ENCODE peak calls at places on chromosomes 7 and 10, in ten cellular contexts. One of them, this sample, is unnamed.
A peak's percentile ranks its signal among the peaks of the same experiment; 100 is the strongest.

GRCh38 chr7:92832623-92833023 is 3.8 kb downstream of the CDK6 start:
- DNase-seq in stimulated activated CD4-positive, alpha-beta T cell treated with anti-CD3 and anti-CD28 coated beads, Interleukin-15, amount 100 ng/mL, for 1 hour: no peak
- DNase-seq in NCI-H1694: no peak
- DNase-seq in A172: no peak
- DNase-seq in M059J: peak; percentile 48
- DNase-seq in activated CD4-positive, CD25-positive, alpha-beta regulatory T cell treated with anti-CD3 and anti-CD28 coated beads, Interleukin-2, amount 50 U/mL, for 16 hours: no peak
- DNase-seq in effector CD4-positive, alpha-beta T cell: no peak
- DNase-seq in EL: no peak
- DNase-seq in NCI-H1417: no peak
- DNase-seq in choroid plexus epithelial cell: no peak
- DNase-seq in this sample: no peak

GRCh38 chr7:89511900-89512299 is 642.4 kb upstream of the STEAP1 start:
- DNase-seq in stimulated activated CD4-positive, alpha-beta T cell treated with anti-CD3 and anti-CD28 coated beads, Interleukin-15, amount 100 ng/mL, for 1 hour: no peak
- DNase-seq in NCI-H1694: no peak
- DNase-seq in A172: no peak
- DNase-seq in M059J: no peak
- DNase-seq in activated CD4-positive, CD25-positive, alpha-beta regulatory T cell treated with anti-CD3 and anti-CD28 coated beads, Interleukin-2, amount 50 U/mL, for 16 hours: no peak
- DNase-seq in effector CD4-positive, alpha-beta T cell: no peak
- DNase-seq in EL: no peak
- DNase-seq in NCI-H1417: peak; percentile 33
- DNase-seq in choroid plexus epithelial cell: no peak
- DNase-seq in this sample: no peak

GRCh38 chr7:128148676-128149075 is 92.4 kb upstream of the LEP start:
- DNase-seq in stimulated activated CD4-positive, alpha-beta T cell treated with anti-CD3 and anti-CD28 coated beads, Interleukin-15, amount 100 ng/mL, for 1 hour: no peak
- DNase-seq in NCI-H1694: no peak
- DNase-seq in A172: no peak
- DNase-seq in M059J: no peak
- DNase-seq in activated CD4-positive, CD25-positive, alpha-beta regulatory T cell treated with anti-CD3 and anti-CD28 coated beads, Interleukin-2, amount 50 U/mL, for 16 hours: no peak
- DNase-seq in effector CD4-positive, alpha-beta T cell: no peak
- DNase-seq in EL: no peak
- DNase-seq in NCI-H1417: peak; percentile 84
- DNase-seq in choroid plexus epithelial cell: peak; percentile 49
- DNase-seq in this sample: no peak

GRCh38 chr10:15521507-15521906 is 150.4 kb upstream of the FAM171A1 start:
- DNase-seq in stimulated activated CD4-positive, alpha-beta T cell treated with anti-CD3 and anti-CD28 coated beads, Interleukin-15, amount 100 ng/mL, for 1 hour: no peak
- DNase-seq in NCI-H1694: no peak
- DNase-seq in A172: no peak
- DNase-seq in M059J: no peak
- DNase-seq in activated CD4-positive, CD25-positive, alpha-beta regulatory T cell treated with anti-CD3 and anti-CD28 coated beads, Interleukin-2, amount 50 U/mL, for 16 hours: no peak
- DNase-seq in effector CD4-positive, alpha-beta T cell: no peak
- DNase-seq in EL: no peak
- DNase-seq in NCI-H1417: no peak
- DNase-seq in choroid plexus epithelial cell: no peak
- DNase-seq in this sample: no peak

GRCh38 chr7:130966246-130967009 is 232.4 kb upstream of the KLF14 start:
- DNase-seq in stimulated activated CD4-positive, alpha-beta T cell treated with anti-CD3 and anti-CD28 coated beads, Interleukin-15, amount 100 ng/mL, for 1 hour: no peak
- DNase-seq in NCI-H1694: no peak
- DNase-seq in A172: no peak
- DNase-seq in M059J: peak; percentile 87
- DNase-seq in activated CD4-positive, CD25-positive, alpha-beta regulatory T cell treated with anti-CD3 and anti-CD28 coated beads, Interleukin-2, amount 50 U/mL, for 16 hours: no peak
- DNase-seq in effector CD4-positive, alpha-beta T cell: no peak
- DNase-seq in EL: peak; percentile 84
- DNase-seq in NCI-H1417: no peak
- DNase-seq in choroid plexus epithelial cell: peak; percentile 48
- DNase-seq in this sample: no peak

GRCh38 chr10:76172020-76172419 is 740.6 kb downstream of the LRMDA start:
- DNase-seq in stimulated activated CD4-positive, alpha-beta T cell treated with anti-CD3 and anti-CD28 coated beads, Interleukin-15, amount 100 ng/mL, for 1 hour: no peak
- DNase-seq in NCI-H1694: no peak
- DNase-seq in A172: no peak
- DNase-seq in M059J: no peak
- DNase-seq in activated CD4-positive, CD25-positive, alpha-beta regulatory T cell treated with anti-CD3 and anti-CD28 coated beads, Interleukin-2, amount 50 U/mL, for 16 hours: no peak
- DNase-seq in effector CD4-positive, alpha-beta T cell: no peak
- DNase-seq in EL: no peak
- DNase-seq in NCI-H1417: no peak
- DNase-seq in choroid plexus epithelial cell: no peak
- DNase-seq in this sample: no peak

GRCh38 chr7:101402081-101402779 is 39.6 kb downstream of the COL26A1 start:
- DNase-seq in stimulated activated CD4-positive, alpha-beta T cell treated with anti-CD3 and anti-CD28 coated beads, Interleukin-15, amount 100 ng/mL, for 1 hour: no peak
- DNase-seq in NCI-H1694: no peak
- DNase-seq in A172: peak; percentile 95
- DNase-seq in M059J: peak; percentile 90
- DNase-seq in activated CD4-positive, CD25-positive, alpha-beta regulatory T cell treated with anti-CD3 and anti-CD28 coated beads, Interleukin-2, amount 50 U/mL, for 16 hours: no peak
- DNase-seq in effector CD4-positive, alpha-beta T cell: no peak
- DNase-seq in EL: peak; percentile 88
- DNase-seq in NCI-H1417: no peak
- DNase-seq in choroid plexus epithelial cell: peak; percentile 22
- DNase-seq in this sample: no peak

GRCh38 chr7:77959080-77959479 is 160.5 kb downstream of the PHTF2 start:
- DNase-seq in stimulated activated CD4-positive, alpha-beta T cell treated with anti-CD3 and anti-CD28 coated beads, Interleukin-15, amount 100 ng/mL, for 1 hour: no peak
- DNase-seq in NCI-H1694: no peak
- DNase-seq in A172: no peak
- DNase-seq in M059J: no peak
- DNase-seq in activated CD4-positive, CD25-positive, alpha-beta regulatory T cell treated with anti-CD3 and anti-CD28 coated beads, Interleukin-2, amount 50 U/mL, for 16 hours: no peak
- DNase-seq in effector CD4-positive, alpha-beta T cell: no peak
- DNase-seq in EL: no peak
- DNase-seq in NCI-H1417: no peak
- DNase-seq in choroid plexus epithelial cell: no peak
- DNase-seq in this sample: no peak

GRCh38 chr10:34584164-34584563 is 230.9 kb downstream of the PARD3 start:
- DNase-seq in stimulated activated CD4-positive, alpha-beta T cell treated with anti-CD3 and anti-CD28 coated beads, Interleukin-15, amount 100 ng/mL, for 1 hour: no peak
- DNase-seq in NCI-H1694: no peak
- DNase-seq in A172: no peak
- DNase-seq in M059J: peak; percentile 41
- DNase-seq in activated CD4-positive, CD25-positive, alpha-beta regulatory T cell treated with anti-CD3 and anti-CD28 coated beads, Interleukin-2, amount 50 U/mL, for 16 hours: no peak
- DNase-seq in effector CD4-positive, alpha-beta T cell: no peak
- DNase-seq in EL: peak; percentile 80
- DNase-seq in NCI-H1417: no peak
- DNase-seq in choroid plexus epithelial cell: peak; percentile 93
- DNase-seq in this sample: no peak

GRCh38 chr10:115624448-115624847 is 531.3 kb downstream of the ATRNL1 start:
- DNase-seq in stimulated activated CD4-positive, alpha-beta T cell treated with anti-CD3 and anti-CD28 coated beads, Interleukin-15, amount 100 ng/mL, for 1 hour: no peak
- DNase-seq in NCI-H1694: no peak
- DNase-seq in A172: no peak
- DNase-seq in M059J: peak; percentile 29
- DNase-seq in activated CD4-positive, CD25-positive, alpha-beta regulatory T cell treated with anti-CD3 and anti-CD28 coated beads, Interleukin-2, amount 50 U/mL, for 16 hours: no peak
- DNase-seq in effector CD4-positive, alpha-beta T cell: no peak
- DNase-seq in EL: peak; percentile 2
- DNase-seq in NCI-H1417: peak; percentile 68
- DNase-seq in choroid plexus epithelial cell: peak; percentile 54
- DNase-seq in this sample: no peak

GRCh38 chr7:96311967-96312366 is 9.9 kb downstream of the SLC25A13 start:
- DNase-seq in stimulated activated CD4-positive, alpha-beta T cell treated with anti-CD3 and anti-CD28 coated beads, Interleukin-15, amount 100 ng/mL, for 1 hour: no peak
- DNase-seq in NCI-H1694: no peak
- DNase-seq in A172: no peak
- DNase-seq in M059J: no peak
- DNase-seq in activated CD4-positive, CD25-positive, alpha-beta regulatory T cell treated with anti-CD3 and anti-CD28 coated beads, Interleukin-2, amount 50 U/mL, for 16 hours: no peak
- DNase-seq in effector CD4-positive, alpha-beta T cell: no peak
- DNase-seq in EL: no peak
- DNase-seq in NCI-H1417: no peak
- DNase-seq in choroid plexus epithelial cell: peak; percentile 82
- DNase-seq in this sample: no peak

GRCh38 chr7:5177060-5177459 is 13.0 kb upstream of the WIPI2 start:
- DNase-seq in stimulated activated CD4-positive, alpha-beta T cell treated with anti-CD3 and anti-CD28 coated beads, Interleukin-15, amount 100 ng/mL, for 1 hour: no peak
- DNase-seq in NCI-H1694: peak; percentile 62
- DNase-seq in A172: peak; percentile 95
- DNase-seq in M059J: peak; percentile 89
- DNase-seq in activated CD4-positive, CD25-positive, alpha-beta regulatory T cell treated with anti-CD3 and anti-CD28 coated beads, Interleukin-2, amount 50 U/mL, for 16 hours: no peak
- DNase-seq in effector CD4-positive, alpha-beta T cell: no peak
- DNase-seq in EL: peak; percentile 91
- DNase-seq in NCI-H1417: peak; percentile 46
- DNase-seq in choroid plexus epithelial cell: peak; percentile 55
- DNase-seq in this sample: no peak

GRCh38 chr7:86991844-86992243 is 67.6 kb downstream of the ELAPOR2 start:
- DNase-seq in stimulated activated CD4-positive, alpha-beta T cell treated with anti-CD3 and anti-CD28 coated beads, Interleukin-15, amount 100 ng/mL, for 1 hour: no peak
- DNase-seq in NCI-H1694: no peak
- DNase-seq in A172: no peak
- DNase-seq in M059J: no peak
- DNase-seq in activated CD4-positive, CD25-positive, alpha-beta regulatory T cell treated with anti-CD3 and anti-CD28 coated beads, Interleukin-2, amount 50 U/mL, for 16 hours: no peak
- DNase-seq in effector CD4-positive, alpha-beta T cell: no peak
- DNase-seq in EL: no peak
- DNase-seq in NCI-H1417: no peak
- DNase-seq in choroid plexus epithelial cell: no peak
- DNase-seq in this sample: no peak

GRCh38 chr7:107505997-107506682 is 36.3 kb downstream of the GPR22 start:
- DNase-seq in stimulated activated CD4-positive, alpha-beta T cell treated with anti-CD3 and anti-CD28 coated beads, Interleukin-15, amount 100 ng/mL, for 1 hour: no peak
- DNase-seq in NCI-H1694: no peak
- DNase-seq in A172: no peak
- DNase-seq in M059J: peak; percentile 39
- DNase-seq in activated CD4-positive, CD25-positive, alpha-beta regulatory T cell treated with anti-CD3 and anti-CD28 coated beads, Interleukin-2, amount 50 U/mL, for 16 hours: no peak
- DNase-seq in effector CD4-positive, alpha-beta T cell: no peak
- DNase-seq in EL: no peak
- DNase-seq in NCI-H1417: peak; percentile 90
- DNase-seq in choroid plexus epithelial cell: peak; percentile 41
- DNase-seq in this sample: no peak

GRCh38 chr7:130893441-130893894 is 159.5 kb upstream of the KLF14 start:
- DNase-seq in stimulated activated CD4-positive, alpha-beta T cell treated with anti-CD3 and anti-CD28 coated beads, Interleukin-15, amount 100 ng/mL, for 1 hour: no peak
- DNase-seq in NCI-H1694: no peak
- DNase-seq in A172: peak; percentile 39
- DNase-seq in M059J: peak; percentile 83
- DNase-seq in activated CD4-positive, CD25-positive, alpha-beta regulatory T cell treated with anti-CD3 and anti-CD28 coated beads, Interleukin-2, amount 50 U/mL, for 16 hours: no peak
- DNase-seq in effector CD4-positive, alpha-beta T cell: no peak
- DNase-seq in EL: peak; percentile 63
- DNase-seq in NCI-H1417: no peak
- DNase-seq in choroid plexus epithelial cell: peak; percentile 68
- DNase-seq in this sample: no peak

GRCh38 chr7:6615853-6616555 is 594 bp downstream of the ZNF853 start:
- DNase-seq in stimulated activated CD4-positive, alpha-beta T cell treated with anti-CD3 and anti-CD28 coated beads, Interleukin-15, amount 100 ng/mL, for 1 hour: no peak
- DNase-seq in NCI-H1694: no peak
- DNase-seq in A172: no peak
- DNase-seq in M059J: peak; percentile 8
- DNase-seq in activated CD4-positive, CD25-positive, alpha-beta regulatory T cell treated with anti-CD3 and anti-CD28 coated beads, Interleukin-2, amount 50 U/mL, for 16 hours: no peak
- DNase-seq in effector CD4-positive, alpha-beta T cell: no peak
- DNase-seq in EL: no peak
- DNase-seq in NCI-H1417: peak; percentile 82
- DNase-seq in choroid plexus epithelial cell: no peak
- DNase-seq in this sample: no peak

GRCh38 chr10:4725917-4726606 is 99.9 kb upstream of the AKR1E2 start:
- DNase-seq in stimulated activated CD4-positive, alpha-beta T cell treated with anti-CD3 and anti-CD28 coated beads, Interleukin-15, amount 100 ng/mL, for 1 hour: no peak
- DNase-seq in NCI-H1694: no peak
- DNase-seq in A172: peak; percentile 86
- DNase-seq in M059J: peak; percentile 83
- DNase-seq in activated CD4-positive, CD25-positive, alpha-beta regulatory T cell treated with anti-CD3 and anti-CD28 coated beads, Interleukin-2, amount 50 U/mL, for 16 hours: no peak
- DNase-seq in effector CD4-positive, alpha-beta T cell: no peak
- DNase-seq in EL: peak; percentile 82
- DNase-seq in NCI-H1417: peak; percentile 17
- DNase-seq in choroid plexus epithelial cell: peak; percentile 83
- DNase-seq in this sample: no peak

GRCh38 chr10:86079088-86079487 is 287.5 kb downstream of the GRID1 start:
- DNase-seq in stimulated activated CD4-positive, alpha-beta T cell treated with anti-CD3 and anti-CD28 coated beads, Interleukin-15, amount 100 ng/mL, for 1 hour: no peak
- DNase-seq in NCI-H1694: no peak
- DNase-seq in A172: peak; percentile 83
- DNase-seq in M059J: peak; percentile 38
- DNase-seq in activated CD4-positive, CD25-positive, alpha-beta regulatory T cell treated with anti-CD3 and anti-CD28 coated beads, Interleukin-2, amount 50 U/mL, for 16 hours: no peak
- DNase-seq in effector CD4-positive, alpha-beta T cell: no peak
- DNase-seq in EL: no peak
- DNase-seq in NCI-H1417: no peak
- DNase-seq in choroid plexus epithelial cell: no peak
- DNase-seq in this sample: no peak

This sample was measured in frontal cortex.